ENCODE peak calls at places on chromosome 14, in seven cellular contexts. S is stimulated activated CD4-positive, alpha-beta T cell treated with anti-CD3 and anti-CD28 coated beads, Interleukin-2, amount 100 ng/mL, for 48 hours; U is caudate nucleus; F is EH; P is ovary; N is HEK293T; I is right lobe of liver. R is an unnamed sample.

GRCh38 chr14:65334765-65335411 is 77.6 kb upstream of the FUT8 start:
- DNase-seq in F (no peak), U (no peak), S (no peak), I (no peak), N (no peak), P (no peak), R (peak)

GRCh38 chr14:100388137-100389050 is 65.3 kb downstream of the SLC25A47 start:
- DNase-seq in S (no peak), N (no peak), I (no peak), F (no peak), P (no peak), U (no peak), R (no peak)

GRCh38 chr14:99394602-99395001 is 86.1 kb downstream of the SETD3 start:
- DNase-seq in F (no peak), N (no peak), P (no peak), U (no peak), I (no peak), S (no peak), R (no peak)

GRCh38 chr14:89041245-89041585 is 216.8 kb downstream of the TTC8 start:
- DNase-seq in P (no peak), I (peak), S (no peak), F (no peak), U (no peak), N (no peak), R (no peak)

GRCh38 chr14:28671425-28671824 is 95.2 kb upstream of the FOXG1 start:
- DNase-seq in P (no peak), N (no peak), F (no peak), S (no peak), I (no peak), U (no peak), R (no peak)

GRCh38 chr14:47044841-47045240 is 393.3 kb upstream of the RPL10L start:
- DNase-seq in S (no peak), F (no peak), U (no peak), N (peak), P (no peak), I (no peak), R (no peak)

GRCh38 chr14:28059254-28059653 is 707.3 kb upstream of the FOXG1 start:
- DNase-seq in I (no peak), F (no peak), P (no peak), U (no peak), S (no peak), N (no peak), R (no peak)

GRCh38 chr14:59199614-59200013 is 11.1 kb downstream of the DAAM1 start:
- DNase-seq in P (no peak), U (no peak), S (no peak), I (no peak), F (no peak), N (no peak), R (no peak)

R was measured in ascending aorta.